ENCODE peak calls at places on chromosomes 11 and 22, in nine cellular contexts. X, Y, U, H, P, N, S, Q and L are unnamed samples.

GRCh38 chr22:29308791-29309262 is 2.4 kb downstream of the GAS2L1 start:
- DNase-seq in P (no peak), X (no peak), N (peak; percentile 49), S (peak; percentile 34), Y (peak; percentile 19), U (no peak), H (no peak), Q (no peak), L (peak; percentile 69)

GRCh38 chr11:12420706-12421105 is 43.3 kb downstream of the PARVA start:
- DNase-seq in S (no peak), X (no peak), H (no peak), U (no peak), N (no peak), Y (no peak), P (no peak), Q (no peak), L (no peak)

GRCh38 chr11:46277623-46278386 is at the start of gene CREB3L1:
- DNase-seq in N (no peak), P (no peak), H (peak; percentile 30), X (no peak), U (no peak), Q (no peak), S (no peak), Y (peak; percentile 90), L (peak; percentile 37)

GRCh38 chr11:7480132-7480531 is 5.2 kb upstream of the OLFML1 start:
- DNase-seq in S (no peak), U (no peak), P (no peak), X (no peak), Q (no peak), N (no peak), Y (no peak), H (no peak), L (no peak)

GRCh38 chr22:44666207-44666585 is 35.8 kb upstream of the PRR5 start:
- DNase-seq in U (no peak), H (no peak), Q (no peak), N (no peak), P (no peak), S (no peak), Y (no peak), X (no peak), L (no peak)

GRCh38 chr11:122843281-122844150 is 5.2 kb downstream of the CRTAM start:
- DNase-seq in H (no peak), X (no peak), Y (no peak), Q (no peak), P (no peak), N (no peak), U (no peak), S (peak; percentile 59), L (no peak)

GRCh38 chr11:132911186-132911585 is 621.1 kb downstream of the OPCML start:
- DNase-seq in P (no peak), H (no peak), U (no peak), X (no peak), N (no peak), Q (no peak), S (no peak), Y (peak; percentile 8), L (peak; percentile 91)

GRCh38 chr11:114219559-114220349 is 76.4 kb upstream of the NNMT start:
- DNase-seq in Y (peak; percentile 70), U (no peak), P (no peak), Q (peak; percentile 20), X (no peak), S (no peak), H (no peak), N (peak; percentile 95), L (peak; percentile 94)

GRCh38 chr11:120973501-120973900 is 50.4 kb upstream of the TBCEL start:
- DNase-seq in S (no peak), P (no peak), Y (no peak), U (no peak), H (no peak), Q (no peak), N (no peak), X (no peak), L (no peak)

GRCh38 chr22:43833286-43834240 is 21.5 kb upstream of the EFCAB6 start:
- DNase-seq in N (no peak), X (no peak), Q (no peak), P (no peak), H (no peak), U (no peak), S (no peak), Y (no peak), L (peak; percentile 22)

GRCh38 chr11:68216171-68216938 is 3.3 kb upstream of the KMT5B start:
- DNase-seq in Q (no peak), S (no peak), U (peak; percentile 75), N (no peak), Y (no peak), P (no peak), H (peak; percentile 37), X (peak; percentile 26), L (no peak)

GRCh38 chr11:69449320-69450063 is 32.0 kb upstream of the LINC01488 start:
- DNase-seq in U (peak; percentile 47), P (no peak), S (no peak), Q (no peak), Y (peak; percentile 60), N (peak; percentile 92), H (peak; percentile 85), X (peak; percentile 85), L (peak; percentile 39)

GRCh38 chr22:39724390-39724789 is 153.8 kb downstream of the CACNA1I start:
- DNase-seq in S (no peak), Y (no peak), H (no peak), Q (no peak), X (no peak), N (no peak), P (peak; percentile 22), U (no peak), L (no peak)

GRCh38 chr11:3225826-3226750 is 6.1 kb downstream of the MRGPRE start:
- DNase-seq in P (no peak), U (no peak), X (no peak), H (no peak), Q (no peak), S (no peak), N (no peak), Y (peak; percentile 6), L (no peak)

GRCh38 chr11:103877221-103877620 is 159.2 kb upstream of the DDI1 start:
- DNase-seq in N (peak; percentile 41), X (no peak), P (peak; percentile 20), Y (no peak), H (no peak), S (no peak), Q (peak; percentile 13), U (no peak), L (no peak)

GRCh38 chr11:9525116-9525515 is 48.4 kb upstream of the WEE1 start:
- DNase-seq in P (no peak), Q (no peak), U (no peak), H (no peak), X (no peak), N (no peak), Y (no peak), S (no peak), L (no peak)
- H3K4me3 ChIP-seq in P (no peak overlapping the region), Q (no peak overlapping the region), U (no peak overlapping the region), H (no peak overlapping the region), X (no peak overlapping the region), N (no peak overlapping the region), Y (no peak overlapping the region), S (no peak overlapping the region), L (no peak overlapping the region)

GRCh38 chr11:9601041-9601875 is 27.8 kb downstream of the WEE1 start:
- DNase-seq in Y (no peak), U (no peak), X (peak; percentile 19), N (no peak), P (peak; percentile 95), H (peak; percentile 21), S (peak; percentile 58), Q (no peak), L (peak; percentile 84)
- H3K27ac ChIP-seq in Y (no peak overlapping the region), U (no peak overlapping the region), X (no peak overlapping the region), N (no peak overlapping the region), P (peak overlapping the region; percentile 99), H (no peak overlapping the region), S (peak overlapping the region; percentile 3), Q (no peak overlapping the region), L (no peak overlapping the region)

DNA sequence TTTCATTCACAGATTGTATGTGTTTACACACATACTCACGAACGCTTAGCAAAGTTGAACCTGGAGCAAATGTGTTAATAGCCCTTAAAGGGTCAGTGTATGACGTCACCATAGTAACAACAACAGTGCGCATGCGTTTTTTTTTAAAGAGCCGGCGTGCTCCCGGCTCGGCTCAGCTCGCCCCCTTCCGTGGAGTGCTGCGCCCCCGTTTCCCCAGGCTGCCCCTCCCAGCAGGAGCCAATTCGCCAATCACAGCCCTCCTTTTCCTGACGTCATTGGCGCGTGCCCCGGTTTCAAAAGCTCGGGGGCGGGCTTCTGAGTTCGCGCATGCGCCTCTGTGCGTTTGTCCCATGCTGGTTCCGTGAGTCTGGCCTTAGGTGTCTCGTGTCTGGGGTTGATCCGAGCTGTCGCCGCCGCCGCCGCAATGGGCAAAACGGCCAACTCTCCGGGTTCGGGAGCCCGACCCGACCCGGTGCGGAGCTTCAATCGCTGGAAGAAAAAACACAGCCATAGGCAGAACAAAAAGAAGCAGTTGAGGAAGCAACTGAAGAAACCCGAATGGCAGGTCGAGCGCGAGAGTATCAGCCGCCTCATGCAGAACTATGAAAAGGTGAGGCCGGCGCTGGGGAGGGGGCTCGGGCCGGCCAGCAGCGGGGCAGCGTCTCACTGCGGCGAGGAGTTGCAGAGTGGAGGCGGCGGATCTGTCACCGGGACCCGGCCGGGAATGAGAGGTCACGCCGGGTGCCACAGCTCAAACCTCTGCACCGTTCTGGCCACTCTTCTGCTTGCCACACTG is at the start of gene DDX10:
- DNase-seq in P (peak; percentile 98), Y (peak; percentile 98), Q (peak; percentile 97), U (peak; percentile 99), X (peak; percentile 98), H (peak; percentile 98), S (peak; percentile 99), N (peak; percentile 99), L (peak; percentile 99)
- TF ChIP-seq CTCF in P (peak; percentile 23), Y (no peak), Q (peak; percentile 50), U (no peak), X (peak; percentile 38), H (no peak), S (no peak), N (peak; percentile 9), L (no peak)

GRCh38 chr11:73528013-73528412 is 69.9 kb downstream of the FAM168A start:
- DNase-seq in N (no peak), U (no peak), Q (no peak), P (no peak), Y (no peak), X (no peak), H (no peak), S (no peak), L (no peak)
- H3K4me3 ChIP-seq in N (no peak overlapping the region), U (no peak overlapping the region), Q (no peak overlapping the region), P (no peak overlapping the region), Y (no peak overlapping the region), X (no peak overlapping the region), H (no peak overlapping the region), S (no peak overlapping the region), L (no peak overlapping the region)

DNA sequence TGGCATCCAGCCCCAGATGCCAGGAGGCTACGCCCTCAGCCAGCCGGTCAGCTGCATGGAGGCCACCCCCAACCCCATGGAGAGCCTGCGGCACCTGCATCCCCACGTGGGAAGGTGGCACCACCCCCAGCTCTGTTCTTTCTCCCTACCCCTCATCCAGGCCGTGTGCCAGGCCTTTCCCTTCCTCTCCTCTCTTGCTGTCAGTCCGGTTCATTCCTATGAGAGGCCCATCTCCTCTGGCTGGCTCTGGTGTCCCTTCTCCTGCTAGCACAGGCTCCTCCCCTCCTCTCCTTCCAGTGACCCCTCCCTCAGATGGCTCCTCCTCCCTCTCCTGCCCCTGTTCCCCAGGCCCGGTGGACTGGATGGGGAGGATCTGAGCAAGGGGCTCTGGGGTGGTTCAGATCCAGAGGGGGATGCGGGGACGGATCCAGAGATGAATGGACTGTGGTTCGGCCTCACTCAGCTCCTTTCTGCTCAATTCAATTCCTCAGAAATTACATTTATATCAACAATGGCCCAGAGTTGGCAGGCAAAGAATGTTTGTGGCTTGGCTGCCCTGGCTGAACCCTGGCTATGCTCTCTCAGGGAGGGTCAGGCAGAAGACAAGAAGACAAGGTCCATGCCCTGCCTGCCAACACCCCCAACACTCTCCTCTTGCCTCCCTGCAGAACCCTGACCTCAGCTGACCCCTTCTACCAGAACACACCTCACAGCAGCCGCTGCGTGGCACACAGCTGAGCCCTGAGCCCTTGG is 18.5 kb upstream of the LRRC10B start:
- DNase-seq in N (no peak), U (no peak), Y (no peak), Q (no peak), P (no peak), S (no peak), H (peak; percentile 46), X (peak; percentile 48), L (peak; percentile 69)
- H3K27ac ChIP-seq in N (no peak overlapping the region), U (no peak overlapping the region), Y (peak overlapping the region; percentile 22), Q (no peak overlapping the region), P (no peak overlapping the region), S (no peak overlapping the region), H (peak overlapping the region; percentile 61), X (peak overlapping the region; percentile 57), L (no peak overlapping the region)